ENCODE peak calls at places on chromosomes 2 and 18, in six cellular contexts. One of them, this sample, is unnamed.

GRCh38 chr18:3151379-3152264 is 68.1 kb downstream of the MYOM1 start:
- DNase-seq in WERI-Rb-1: no peak
- DNase-seq in BJ: no peak
- DNase-seq in fibroblast of the aortic adventitia: peak
- DNase-seq in thyroid gland: no peak
- DNase-seq in mesothelial cell of epicardium: no peak
- DNase-seq in this sample: no peak

GRCh38 chr18:11040823-11041712 is 108.3 kb downstream of the PIEZO2 start:
- DNase-seq in thyroid gland: peak
- DNase-seq in mesothelial cell of epicardium: no peak
- DNase-seq in fibroblast of the aortic adventitia: peak
- DNase-seq in BJ: no peak
- DNase-seq in WERI-Rb-1: peak
- DNase-seq in this sample: peak

GRCh38 chr18:79772865-79773696 is 24.7 kb upstream of the KCNG2 start:
- DNase-seq in BJ: no peak
- DNase-seq in fibroblast of the aortic adventitia: no peak
- DNase-seq in mesothelial cell of epicardium: peak
- DNase-seq in WERI-Rb-1: no peak
- DNase-seq in thyroid gland: no peak
- DNase-seq in this sample: no peak

GRCh38 chr2:172710584-172711024 is 25.0 kb upstream of the RAPGEF4 start:
- DNase-seq in WERI-Rb-1: peak
- DNase-seq in fibroblast of the aortic adventitia: peak
- DNase-seq in thyroid gland: peak
- DNase-seq in BJ: peak
- DNase-seq in mesothelial cell of epicardium: peak
- DNase-seq in this sample: peak

GRCh38 chr2:42971947-42972736 is 179.8 kb upstream of the HAAO start:
- DNase-seq in thyroid gland: no peak
- DNase-seq in fibroblast of the aortic adventitia: peak
- DNase-seq in BJ: no peak
- DNase-seq in mesothelial cell of epicardium: no peak
- DNase-seq in WERI-Rb-1: no peak
- DNase-seq in this sample: no peak

GRCh38 chr2:209463226-209463625 is 39.4 kb downstream of the MAP2 start:
- DNase-seq in BJ: no peak
- DNase-seq in fibroblast of the aortic adventitia: no peak
- DNase-seq in thyroid gland: no peak
- DNase-seq in mesothelial cell of epicardium: no peak
- DNase-seq in WERI-Rb-1: no peak
- DNase-seq in this sample: no peak

GRCh38 chr18:70249118-70249517 is 39.7 kb upstream of the SOCS6 start:
- DNase-seq in thyroid gland: no peak
- DNase-seq in fibroblast of the aortic adventitia: peak
- DNase-seq in mesothelial cell of epicardium: no peak
- DNase-seq in BJ: peak
- DNase-seq in WERI-Rb-1: no peak
- DNase-seq in this sample: no peak

GRCh38 chr2:52732849-52733395 is 1034.7 kb upstream of the CHAC2 start:
- DNase-seq in WERI-Rb-1: no peak
- DNase-seq in fibroblast of the aortic adventitia: no peak
- DNase-seq in mesothelial cell of epicardium: no peak
- DNase-seq in thyroid gland: no peak
- DNase-seq in BJ: no peak
- DNase-seq in this sample: no peak

GRCh38 chr2:132974477-132975050 is 304.6 kb upstream of the LYPD1 start:
- DNase-seq in BJ: no peak
- DNase-seq in thyroid gland: no peak
- DNase-seq in fibroblast of the aortic adventitia: no peak
- DNase-seq in WERI-Rb-1: no peak
- DNase-seq in mesothelial cell of epicardium: no peak
- DNase-seq in this sample: no peak

GRCh38 chr2:204265701-204266310 is 279.5 kb upstream of the PARD3B start:
- DNase-seq in WERI-Rb-1: peak
- DNase-seq in BJ: no peak
- DNase-seq in thyroid gland: no peak
- DNase-seq in fibroblast of the aortic adventitia: no peak
- DNase-seq in mesothelial cell of epicardium: no peak
- DNase-seq in this sample: no peak

GRCh38 chr2:168105127-168105683 is 142.2 kb downstream of the STK39 start:
- DNase-seq in WERI-Rb-1: no peak
- DNase-seq in fibroblast of the aortic adventitia: no peak
- DNase-seq in BJ: no peak
- DNase-seq in thyroid gland: no peak
- DNase-seq in mesothelial cell of epicardium: no peak
- DNase-seq in this sample: no peak

GRCh38 chr2:63257473-63257872 is 206.8 kb downstream of the OTX1 start:
- DNase-seq in BJ: no peak
- DNase-seq in thyroid gland: no peak
- DNase-seq in mesothelial cell of epicardium: no peak
- DNase-seq in WERI-Rb-1: no peak
- DNase-seq in fibroblast of the aortic adventitia: no peak
- DNase-seq in this sample: no peak

GRCh38 chr2:88807237-88807962 is 115.9 kb downstream of the RPIA start:
- DNase-seq in thyroid gland: no peak
- DNase-seq in WERI-Rb-1: no peak
- DNase-seq in BJ: no peak
- DNase-seq in mesothelial cell of epicardium: no peak
- DNase-seq in fibroblast of the aortic adventitia: no peak
- DNase-seq in this sample: no peak

GRCh38 chr18:61159246-61159645 is 174.0 kb upstream of the CDH20 start:
- DNase-seq in thyroid gland: no peak
- DNase-seq in mesothelial cell of epicardium: no peak
- DNase-seq in WERI-Rb-1: no peak
- DNase-seq in BJ: no peak
- DNase-seq in fibroblast of the aortic adventitia: no peak
- DNase-seq in this sample: no peak

GRCh38 chr2:232013701-232014353 is 52.3 kb downstream of the DIS3L2 start:
- DNase-seq in mesothelial cell of epicardium: no peak
- DNase-seq in BJ: peak
- DNase-seq in WERI-Rb-1: no peak
- DNase-seq in thyroid gland: no peak
- DNase-seq in fibroblast of the aortic adventitia: peak
- DNase-seq in this sample: peak

GRCh38 chr18:11504962-11505361 is 104.4 kb upstream of the SLC35G4 start:
- DNase-seq in WERI-Rb-1: no peak
- DNase-seq in fibroblast of the aortic adventitia: no peak
- DNase-seq in BJ: no peak
- DNase-seq in mesothelial cell of epicardium: no peak
- DNase-seq in thyroid gland: no peak
- DNase-seq in this sample: no peak

GRCh38 chr2:27735263-27735904 is 36.1 kb upstream of the MRPL33 start:
- DNase-seq in BJ: no peak
- DNase-seq in thyroid gland: peak
- DNase-seq in mesothelial cell of epicardium: peak
- DNase-seq in fibroblast of the aortic adventitia: peak
- DNase-seq in WERI-Rb-1: peak
- DNase-seq in this sample: peak

GRCh38 chr2:172685467-172685866 is 50.2 kb upstream of the RAPGEF4 start:
- DNase-seq in mesothelial cell of epicardium: no peak
- DNase-seq in fibroblast of the aortic adventitia: no peak
- DNase-seq in thyroid gland: no peak
- DNase-seq in BJ: no peak
- DNase-seq in WERI-Rb-1: no peak
- DNase-seq in this sample: no peak

GRCh38 chr2:225456619-225457260 is 57.2 kb downstream of the NYAP2 start:
- DNase-seq in mesothelial cell of epicardium: no peak
- DNase-seq in fibroblast of the aortic adventitia: no peak
- DNase-seq in BJ: no peak
- DNase-seq in WERI-Rb-1: no peak
- DNase-seq in thyroid gland: no peak
- DNase-seq in this sample: no peak
- TF ChIP-seq CTCF in mesothelial cell of epicardium: no peak
- TF ChIP-seq CTCF in fibroblast of the aortic adventitia: no peak
- TF ChIP-seq CTCF in BJ: no peak
- TF ChIP-seq CTCF in WERI-Rb-1: no peak
- TF ChIP-seq CTCF in thyroid gland: no peak
- TF ChIP-seq CTCF in this sample: no peak

DNA sequence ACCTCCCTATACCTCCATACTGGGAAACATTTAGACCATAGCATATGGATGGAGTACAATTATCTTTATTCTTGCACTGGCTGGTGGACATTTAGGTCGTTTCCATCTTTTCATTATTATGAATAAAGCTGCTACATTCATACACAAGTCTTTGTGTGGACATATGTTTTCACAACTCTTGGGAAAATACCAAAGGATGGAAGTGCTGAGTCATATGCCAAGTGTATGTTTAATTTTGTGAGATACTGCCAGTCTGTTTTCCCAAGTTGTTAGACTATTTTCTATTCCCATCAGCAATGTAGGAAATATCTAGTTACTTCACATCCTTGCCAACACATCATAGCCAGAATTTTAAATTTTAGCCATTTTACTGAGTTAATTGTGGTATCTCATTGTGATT is 91.5 kb downstream of the GALNT13 start:
- DNase-seq in fibroblast of the aortic adventitia: no peak
- DNase-seq in thyroid gland: no peak
- DNase-seq in WERI-Rb-1: no peak
- DNase-seq in mesothelial cell of epicardium: no peak
- DNase-seq in BJ: no peak
- DNase-seq in this sample: no peak
- TF ChIP-seq CTCF in fibroblast of the aortic adventitia: no peak
- TF ChIP-seq CTCF in thyroid gland: no peak
- TF ChIP-seq CTCF in WERI-Rb-1: no peak
- TF ChIP-seq CTCF in mesothelial cell of epicardium: no peak
- TF ChIP-seq CTCF in BJ: no peak
- TF ChIP-seq CTCF in this sample: no peak

GRCh38 chr18:55775972-55776371 is 188.0 kb upstream of the TCF4 start:
- DNase-seq in fibroblast of the aortic adventitia: no peak
- DNase-seq in BJ: no peak
- DNase-seq in thyroid gland: no peak
- DNase-seq in mesothelial cell of epicardium: no peak
- DNase-seq in WERI-Rb-1: no peak
- DNase-seq in this sample: no peak
- TF ChIP-seq CTCF in fibroblast of the aortic adventitia: peak
- TF ChIP-seq CTCF in BJ: no peak
- TF ChIP-seq CTCF in thyroid gland: no peak
- TF ChIP-seq CTCF in mesothelial cell of epicardium: no peak
- TF ChIP-seq CTCF in WERI-Rb-1: no peak
- TF ChIP-seq CTCF in this sample: peak

DNA sequence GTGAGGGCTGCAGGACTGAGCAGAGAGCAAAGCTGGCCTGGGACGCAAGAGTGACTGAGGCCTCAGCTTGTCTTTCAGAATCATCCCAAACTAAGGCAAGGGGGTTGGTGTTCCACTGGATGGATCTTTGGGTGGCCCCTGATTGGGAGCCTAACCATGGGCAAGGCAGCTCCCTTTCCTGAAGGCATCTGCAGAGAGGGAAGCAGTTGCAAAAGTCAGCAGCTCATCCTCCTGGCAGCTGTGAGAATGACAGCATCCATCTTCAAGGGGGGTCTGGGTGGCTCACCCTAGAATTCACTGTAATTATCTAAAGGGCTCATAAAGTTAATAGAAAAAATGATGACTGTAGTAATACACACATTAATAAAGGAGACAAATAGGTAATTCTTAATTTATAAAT is 46.5 kb upstream of the RAB31 start:
- DNase-seq in thyroid gland: no peak
- DNase-seq in WERI-Rb-1: no peak
- DNase-seq in fibroblast of the aortic adventitia: no peak
- DNase-seq in mesothelial cell of epicardium: no peak
- DNase-seq in BJ: no peak
- DNase-seq in this sample: no peak
- TF ChIP-seq CTCF in thyroid gland: no peak
- TF ChIP-seq CTCF in WERI-Rb-1: peak
- TF ChIP-seq CTCF in fibroblast of the aortic adventitia: peak
- TF ChIP-seq CTCF in mesothelial cell of epicardium: no peak
- TF ChIP-seq CTCF in BJ: peak
- TF ChIP-seq CTCF in this sample: peak

GRCh38 chr2:158034198-158034831 is 67.4 kb upstream of the UPP2 start:
- DNase-seq in BJ: no peak
- DNase-seq in thyroid gland: peak
- DNase-seq in fibroblast of the aortic adventitia: peak
- DNase-seq in mesothelial cell of epicardium: no peak
- DNase-seq in WERI-Rb-1: peak
- DNase-seq in this sample: peak
- TF ChIP-seq CTCF in BJ: peak
- TF ChIP-seq CTCF in thyroid gland: peak
- TF ChIP-seq CTCF in fibroblast of the aortic adventitia: peak
- TF ChIP-seq CTCF in mesothelial cell of epicardium: no peak
- TF ChIP-seq CTCF in WERI-Rb-1: peak
- TF ChIP-seq CTCF in this sample: peak

DNA sequence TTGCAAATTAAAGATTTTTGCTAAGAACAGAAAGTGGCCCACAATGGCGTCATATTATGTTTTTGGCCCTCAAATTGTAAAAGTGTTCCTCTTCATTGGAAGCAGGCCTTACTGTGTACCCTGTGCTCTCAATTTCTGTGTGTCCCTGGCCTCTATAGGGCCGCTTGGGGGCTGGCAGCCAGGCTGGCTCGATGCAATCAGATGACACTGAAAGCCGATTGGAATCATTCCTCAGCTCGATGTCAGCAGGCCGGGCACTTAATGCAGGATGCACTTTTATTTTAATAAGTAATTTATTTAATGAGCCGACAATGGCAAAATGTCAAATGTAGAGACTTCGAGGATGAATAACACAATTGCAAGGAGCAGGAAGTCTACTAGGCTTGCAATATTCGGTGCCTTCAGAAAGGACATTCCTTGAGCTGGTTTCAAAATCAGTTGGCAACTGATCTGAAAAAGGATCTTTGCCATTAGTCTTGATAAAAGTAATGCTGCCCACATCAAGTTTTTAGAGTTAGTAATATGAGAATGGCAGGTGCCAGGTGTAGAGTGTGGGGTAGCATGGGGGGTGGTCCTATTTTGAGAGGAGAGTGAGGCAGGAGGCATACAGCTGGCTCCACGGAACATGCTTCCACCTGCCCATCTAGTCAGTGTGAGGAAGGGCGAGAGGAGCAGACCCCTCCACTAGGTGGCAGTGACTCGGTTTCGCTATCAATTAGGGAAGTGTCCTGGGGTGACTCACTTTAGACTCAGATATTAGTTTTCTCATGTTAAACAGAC is 80.7 kb downstream of the NABP1 start:
- DNase-seq in fibroblast of the aortic adventitia: no peak
- DNase-seq in mesothelial cell of epicardium: no peak
- DNase-seq in WERI-Rb-1: peak
- DNase-seq in BJ: no peak
- DNase-seq in thyroid gland: peak
- DNase-seq in this sample: no peak
- TF ChIP-seq CTCF in fibroblast of the aortic adventitia: peak
- TF ChIP-seq CTCF in mesothelial cell of epicardium: no peak
- TF ChIP-seq CTCF in WERI-Rb-1: peak
- TF ChIP-seq CTCF in BJ: peak
- TF ChIP-seq CTCF in thyroid gland: peak
- TF ChIP-seq CTCF in this sample: peak